ENCODE peak calls at places on chromosomes 1 and 21, in six cellular contexts. D is amniotic stem cell, P is T1000, K is AG08396, H is T-cell, T is GM13976. U is an unnamed sample.

GRCh38 chr21:45747802-45748445 is 104.4 kb downstream of the PCBP3 start:
- DNase-seq in P (peak; percentile 41), K (peak; percentile 69), H (no peak), D (peak; percentile 26), T (no peak), U (peak; percentile 81)

GRCh38 chr1:10724511-10724910 is 71.9 kb downstream of the CASZ1 start:
- DNase-seq in K (no peak), H (no peak), D (no peak), T (no peak), P (no peak), U (no peak)

GRCh38 chr1:37033355-37034291 is 692 bp downstream of the GRIK3 start:
- DNase-seq in T (peak; percentile 30), P (no peak), K (no peak), H (no peak), D (no peak), U (no peak)

GRCh38 chr21:14685568-14685967 is 139.5 kb upstream of the SAMSN1 start:
- DNase-seq in P (no peak), H (no peak), D (no peak), K (no peak), T (no peak), U (no peak)

GRCh38 chr1:23019851-23020625 is 770 bp downstream of the KDM1A start:
- DNase-seq in D (peak; percentile 12), T (peak; percentile 55), H (no peak), K (peak; percentile 41), P (no peak), U (no peak)

GRCh38 chr1:165647517-165647916 is 16.5 kb downstream of the MGST3 start:
- DNase-seq in D (no peak), K (no peak), T (no peak), H (no peak), P (no peak), U (no peak)

GRCh38 chr1:30700528-30701265 is 22.7 kb downstream of the MATN1 start:
- DNase-seq in H (no peak), D (peak; percentile 38), T (no peak), P (peak; percentile 52), K (peak; percentile 79), U (no peak)

GRCh38 chr1:11981378-11982009 is 1.2 kb downstream of the MFN2 start:
- DNase-seq in K (no peak), D (no peak), T (no peak), H (no peak), P (peak; percentile 44), U (no peak)

GRCh38 chr1:157523774-157524501 is 28.4 kb downstream of the FCRL5 start:
- DNase-seq in K (no peak), P (no peak), T (no peak), D (no peak), H (no peak), U (no peak)

GRCh38 chr21:42120056-42120903 is 49.2 kb downstream of the UMODL1 start:
- DNase-seq in K (no peak), H (no peak), D (no peak), P (no peak), T (no peak), U (peak; percentile 6)

GRCh38 chr1:2088434-2088833 is 38.2 kb downstream of the PRKCZ start:
- DNase-seq in P (no peak), T (no peak), K (peak; percentile 68), D (peak; percentile 15), H (no peak), U (no peak)

GRCh38 chr1:24036080-24036479 is 56.0 kb upstream of the SRSF10 start:
- DNase-seq in D (no peak), K (no peak), T (no peak), H (no peak), P (no peak), U (no peak)

GRCh38 chr1:75724472-75725022 is at the start of gene ACADM:
- DNase-seq in P (peak; percentile 79), K (peak; percentile 92), T (peak; percentile 92), H (peak; percentile 77), D (peak; percentile 76), U (no peak)

GRCh38 chr1:171081220-171081993 is 9.3 kb upstream of the FMO3 start:
- DNase-seq in D (peak; percentile 24), T (peak; percentile 20), P (no peak), H (no peak), K (peak; percentile 23), U (no peak)

GRCh38 chr1:180397190-180397589 is 105.2 kb downstream of the ACBD6 start:
- DNase-seq in T (no peak), P (no peak), K (no peak), D (no peak), H (no peak), U (no peak)

GRCh38 chr1:32992489-32993214 is 28.0 kb upstream of the RNF19B start:
- DNase-seq in H (peak; percentile 26), K (peak; percentile 90), T (peak; percentile 80), D (peak; percentile 50), P (peak; percentile 84), U (no peak)

GRCh38 chr21:27423073-27423472 is 456.2 kb upstream of the ADAMTS5 start:
- DNase-seq in P (peak; percentile 73), T (no peak), K (peak; percentile 78), D (peak; percentile 54), H (no peak), U (peak; percentile 81)

GRCh38 chr1:27572019-27572678 is 31.8 kb downstream of the AHDC1 start:
- DNase-seq in D (no peak), T (no peak), P (no peak), H (no peak), K (no peak), U (no peak)

GRCh38 chr1:194512957-194513356 is 1326.5 kb upstream of the B3GALT2 start:
- DNase-seq in T (no peak), P (no peak), H (no peak), D (no peak), K (no peak), U (no peak)